ENCODE peak calls at places on chromosomes 5 and 9, in nine cellular contexts. V, L, W, G, F, X, O, Q and H are unnamed samples.

GRCh38 chr5:90696148-90696547 is 137.6 kb downstream of the ADGRV1 start:
- DNase-seq in G (no peak), O (no peak), W (no peak), Q (no peak), F (no peak), V (no peak), L (no peak), X (no peak), H (no peak)

GRCh38 chr5:150422075-150422474 is 9.4 kb upstream of the CD74 start:
- DNase-seq in Q (no peak), V (no peak), X (no peak), G (no peak), W (no peak), O (no peak), F (no peak), L (no peak), H (no peak)

GRCh38 chr9:135050072-135050990 is 37.1 kb upstream of the OLFM1 start:
- DNase-seq in W (no peak), X (no peak), V (peak; percentile 14), G (no peak), Q (no peak), F (no peak), O (peak; percentile 49), L (no peak), H (peak; percentile 41)

GRCh38 chr5:138696501-138696900 is 56.7 kb upstream of the CTNNA1 start:
- DNase-seq in L (no peak), F (no peak), O (no peak), Q (no peak), G (peak; percentile 63), X (no peak), W (no peak), V (no peak), H (no peak)

GRCh38 chr5:167639761-167640160 is 651.7 kb upstream of the WWC1 start:
- DNase-seq in V (no peak), O (no peak), L (no peak), W (no peak), X (no peak), G (peak; percentile 64), Q (no peak), F (no peak), H (no peak)

GRCh38 chr9:115395511-115396021 is 277.6 kb upstream of the TNC start:
- DNase-seq in Q (no peak), L (no peak), X (no peak), G (peak; percentile 73), O (no peak), F (no peak), V (no peak), W (no peak), H (no peak)

GRCh38 chr5:34410411-34411139 is 245.6 kb upstream of the RAI14 start:
- DNase-seq in L (no peak), X (no peak), G (peak; percentile 42), O (no peak), F (no peak), W (peak; percentile 93), Q (no peak), V (no peak), H (no peak)

GRCh38 chr9:27176971-27177370 is 67.9 kb downstream of the TEK start:
- DNase-seq in V (no peak), L (no peak), Q (no peak), G (no peak), W (no peak), O (no peak), X (no peak), F (no peak), H (no peak)

GRCh38 chr5:34531736-34532135 is 124.4 kb upstream of the RAI14 start:
- DNase-seq in Q (no peak), X (no peak), V (no peak), W (no peak), F (no peak), L (no peak), G (no peak), O (no peak), H (no peak)

GRCh38 chr5:36079200-36079761 is 12.6 kb upstream of the UGT3A2 start:
- DNase-seq in L (no peak), X (peak; percentile 28), W (peak; percentile 92), Q (no peak), F (peak; percentile 38), G (peak; percentile 82), V (no peak), O (no peak), H (no peak)

GRCh38 chr5:179530069-179530998 is 20.0 kb upstream of the RUFY1 start:
- DNase-seq in G (no peak), L (peak; percentile 80), W (peak; percentile 89), V (peak; percentile 73), X (peak; percentile 68), O (peak; percentile 62), F (peak; percentile 59), Q (peak; percentile 79), H (peak; percentile 79)

GRCh38 chr5:179534431-179534830 is 15.9 kb upstream of the RUFY1 start:
- DNase-seq in X (no peak), L (no peak), Q (no peak), V (no peak), O (no peak), G (no peak), W (no peak), F (no peak), H (no peak)

GRCh38 chr5:179536676-179537075 is 13.7 kb upstream of the RUFY1 start:
- DNase-seq in L (no peak), V (no peak), Q (no peak), X (no peak), F (no peak), O (no peak), W (no peak), G (peak; percentile 53), H (no peak)

GRCh38 chr5:179533024-179533423 is 17.3 kb upstream of the RUFY1 start:
- DNase-seq in Q (no peak), G (no peak), X (no peak), F (no peak), L (no peak), W (no peak), O (no peak), V (no peak), H (no peak)

GRCh38 chr5:179533907-179534306 is 16.4 kb upstream of the RUFY1 start:
- DNase-seq in F (no peak), G (no peak), Q (no peak), L (no peak), W (no peak), X (no peak), O (no peak), V (no peak), H (no peak)
- H3K4me1 ChIP-seq in F (peaks cover 6% of the 10 kb centered on the region), G (peaks cover 10% of the 10 kb centered on the region), Q (no peaks in the 10 kb centered on the region), L (peaks cover 17% of the 10 kb centered on the region), W (peaks cover 11% of the 10 kb centered on the region), X (no peaks in the 10 kb centered on the region), O (no peaks in the 10 kb centered on the region), V (no peaks in the 10 kb centered on the region), H (peaks cover 4% of the 10 kb centered on the region)

DNA sequence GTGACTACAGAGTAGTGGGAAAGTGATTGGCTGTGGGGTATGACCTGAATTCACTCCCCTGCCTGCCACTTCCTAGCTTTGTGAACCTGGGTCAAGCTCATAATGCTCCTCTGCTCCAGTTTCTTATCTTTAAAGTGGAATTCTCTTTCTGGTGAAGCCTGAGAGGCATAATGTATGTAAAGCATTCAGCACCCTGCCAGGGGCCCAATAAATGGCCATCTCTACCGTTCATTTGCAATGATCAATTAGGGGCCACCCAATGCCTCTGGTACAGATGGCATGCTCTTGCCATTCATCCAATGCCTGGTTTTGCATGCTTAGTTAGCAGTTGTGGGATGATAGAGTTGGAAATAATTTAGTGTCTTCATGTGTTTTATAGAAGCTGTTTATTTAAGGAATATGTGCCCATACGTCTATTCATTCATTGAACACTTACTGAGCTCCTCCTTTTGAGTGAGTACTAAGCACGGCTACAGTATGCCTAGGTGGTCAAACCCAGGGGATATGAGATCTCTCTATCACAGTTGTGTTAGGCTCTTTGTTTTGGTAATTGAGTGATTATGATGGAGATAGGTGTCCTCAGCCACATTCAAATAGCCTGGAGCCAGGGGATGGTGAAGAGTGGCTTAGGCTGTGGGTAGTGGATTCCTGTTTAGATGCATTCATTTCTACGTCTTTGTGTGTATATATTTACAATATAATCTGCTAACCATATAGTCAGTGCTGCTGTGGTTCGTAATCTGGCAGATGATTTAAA is 15.3 kb downstream of the ZNF462 start:
- DNase-seq in X (no peak), G (no peak), F (no peak), Q (no peak), V (no peak), O (no peak), W (peak; percentile 87), L (no peak), H (no peak)
- H3K27ac ChIP-seq in X (peak overlapping the region; percentile 37), G (no peak overlapping the region), F (no peak overlapping the region), Q (peak overlapping the region; percentile 74), V (no peak overlapping the region), O (peak overlapping the region; percentile 65), W (peak overlapping the region; percentile 84), L (peak overlapping the region; percentile 70), H (peak overlapping the region; percentile 51)

GRCh38 chr5:143182901-143183820 is 220.3 kb downstream of the NR3C1 start:
- DNase-seq in F (peak; percentile 18), O (no peak), L (peak; percentile 23), V (no peak), G (no peak), X (no peak), W (no peak), Q (peak; percentile 65), H (no peak)
- TF ChIP-seq CTCF in F (peak; percentile 26), O (no peak), L (no peak), V (no peak), G (no peak), X (no peak), W (no peak), Q (no peak), H (no peak)

DNA sequence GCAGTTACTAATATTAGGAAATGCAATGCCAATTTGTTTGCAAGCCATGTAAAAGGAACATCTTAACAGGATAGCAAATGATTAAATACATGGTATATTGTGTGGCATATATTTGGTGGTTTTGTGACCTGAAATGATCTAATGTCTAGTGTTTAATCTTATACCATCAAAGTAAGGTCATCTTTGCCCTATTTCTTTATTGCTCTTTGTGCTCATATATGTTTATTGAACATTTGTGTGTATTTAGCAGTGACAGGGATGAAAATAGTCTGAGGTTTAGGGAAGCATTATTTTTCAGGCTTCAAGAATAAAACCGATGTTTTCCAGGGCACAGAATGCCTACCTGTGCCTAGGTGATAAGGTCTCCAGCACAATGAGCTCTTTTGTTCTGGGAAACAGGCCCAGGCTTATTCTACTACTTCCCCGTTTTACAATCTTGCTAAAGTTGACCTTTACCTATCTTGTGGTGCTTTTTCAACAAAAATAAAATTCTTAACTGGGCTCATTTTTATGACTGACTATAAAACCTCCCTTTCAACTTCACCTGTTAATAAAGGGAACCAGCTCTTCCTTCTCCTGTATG is 105.6 kb upstream of the ANKH start:
- DNase-seq in V (no peak), O (no peak), F (peak; percentile 13), X (peak; percentile 61), W (no peak), L (no peak), Q (no peak), G (peak; percentile 43), H (no peak)
- H3K4me1 ChIP-seq in V (no peaks in the 10 kb centered on the region), O (no peaks in the 10 kb centered on the region), F (no peaks in the 10 kb centered on the region), X (peaks cover 4% of the 10 kb centered on the region), W (no peaks in the 10 kb centered on the region), L (no peaks in the 10 kb centered on the region), Q (no peaks in the 10 kb centered on the region), G (no peaks in the 10 kb centered on the region), H (no peaks in the 10 kb centered on the region)